ENCODE peak calls at places on chromosome 18, in ten cellular contexts. Z is IMR-90, D is A549, P is neuronal stem cell, B is gastrocnemius medialis, I is colonic mucosa, O is spleen, X is tibial nerve, J is A673, N is kidney. U is an unnamed sample.
A peak's percentile ranks its signal among the peaks of the same experiment; 100 is the strongest.

GRCh38 chr18:58112174-58112573 is 68.1 kb downstream of the NEDD4L start:
- DNase-seq in D (no peak), O (no peak), B (no peak), P (no peak), N (no peak), J (no peak), X (no peak), I (no peak), Z (no peak), U (no peak)

GRCh38 chr18:44733069-44733753 is 52.5 kb downstream of the SETBP1 start:
- DNase-seq in N (no peak), X (peak; percentile 33), B (no peak), O (no peak), Z (peak; percentile 86), P (no peak), D (peak; percentile 17), J (peak; percentile 13), I (no peak), U (no peak)

GRCh38 chr18:74013955-74014354 is 133.7 kb downstream of the FBXO15 start:
- DNase-seq in X (peak; percentile 54), D (no peak), Z (peak; percentile 57), O (no peak), N (no peak), J (no peak), P (no peak), I (no peak), B (no peak), U (no peak)

GRCh38 chr18:79875531-79875919 is 75.9 kb downstream of the SLC66A2 start:
- DNase-seq in N (no peak), P (no peak), I (no peak), D (no peak), O (peak; percentile 47), Z (no peak), J (no peak), X (no peak), B (no peak), U (no peak)

GRCh38 chr18:2002178-2002577 is 569.1 kb downstream of the METTL4 start:
- DNase-seq in J (no peak), O (no peak), B (no peak), I (no peak), N (no peak), P (peak; percentile 5), X (no peak), D (no peak), Z (no peak), U (no peak)

GRCh38 chr18:73462092-73462491 is 594.3 kb upstream of the NETO1 start:
- DNase-seq in D (no peak), I (no peak), P (no peak), B (no peak), X (no peak), J (peak; percentile 59), N (no peak), Z (peak; percentile 92), O (no peak), U (no peak)

GRCh38 chr18:10453261-10453884 is 1.1 kb upstream of the APCDD1 start:
- DNase-seq in P (no peak), I (no peak), N (no peak), Z (no peak), B (no peak), J (peak; percentile 69), O (no peak), D (no peak), X (peak; percentile 43), U (no peak)

GRCh38 chr18:47036298-47036874 is 965 bp upstream of the ELOA2 start:
- DNase-seq in N (no peak), Z (peak; percentile 28), D (peak; percentile 29), P (no peak), X (no peak), I (peak; percentile 20), B (no peak), J (peak; percentile 47), O (no peak), U (no peak)

GRCh38 chr18:5546660-5547059 is 2.9 kb upstream of the EPB41L3 start:
- DNase-seq in Z (peak; percentile 62), O (no peak), B (no peak), X (peak; percentile 51), D (peak; percentile 17), I (no peak), N (no peak), P (peak; percentile 42), J (peak; percentile 33), U (no peak)

GRCh38 chr18:21826641-21827302 is 86.2 kb downstream of the MIB1 start:
- DNase-seq in Z (no peak), J (no peak), B (peak; percentile 47), O (no peak), I (no peak), X (no peak), P (no peak), D (no peak), N (no peak), U (no peak)
- H3K27ac ChIP-seq in Z (no peak overlapping the region), J (no peak overlapping the region), B (peak overlapping the region; percentile 89), O (no peak overlapping the region), I (no peak overlapping the region), X (peak overlapping the region; percentile 11), P (no peak overlapping the region), D (no peak overlapping the region), N (no peak overlapping the region), U (no peak overlapping the region)

GRCh38 chr18:61413388-61413787 is 80.2 kb downstream of the CDH20 start:
- DNase-seq in D (no peak), P (no peak), O (no peak), B (no peak), J (no peak), N (no peak), I (no peak), Z (no peak), X (no peak), U (no peak)
- H3K27ac ChIP-seq in D (no peak overlapping the region), P (no peak overlapping the region), O (no peak overlapping the region), B (no peak overlapping the region), J (no peak overlapping the region), N (no peak overlapping the region), I (no peak overlapping the region), Z (no peak overlapping the region), X (no peak overlapping the region), U (peak overlapping the region; percentile 76)

GRCh38 chr18:59910967-59911366 is 11.2 kb downstream of the PMAIP1 start:
- DNase-seq in N (no peak), X (no peak), B (no peak), O (no peak), I (no peak), P (no peak), Z (peak; percentile 73), D (no peak), J (no peak), U (no peak)

GRCh38 chr18:59907660-59908059 is 7.9 kb downstream of the PMAIP1 start:
- DNase-seq in B (no peak), P (no peak), Z (peak; percentile 51), N (no peak), I (no peak), D (no peak), X (no peak), O (no peak), J (no peak), U (no peak)

GRCh38 chr18:59909289-59910036 is 9.7 kb downstream of the PMAIP1 start:
- DNase-seq in I (no peak), O (no peak), P (no peak), Z (peak; percentile 86), D (no peak), X (no peak), J (no peak), B (no peak), N (no peak), U (no peak)

GRCh38 chr18:59907172-59907571 is 7.4 kb downstream of the PMAIP1 start:
- DNase-seq in O (no peak), Z (no peak), X (no peak), B (no peak), I (no peak), N (no peak), P (no peak), J (no peak), D (no peak), U (no peak)

GRCh38 chr18:59908790-59909189 is 9.0 kb downstream of the PMAIP1 start:
- DNase-seq in J (peak; percentile 6), P (no peak), D (no peak), B (no peak), I (no peak), X (no peak), N (no peak), Z (peak; percentile 52), O (no peak), U (no peak)
- H3K27ac ChIP-seq in J (no peak overlapping the region), P (no peak overlapping the region), D (peak overlapping the region; percentile 80), B (no peak overlapping the region), I (no peak overlapping the region), X (no peak overlapping the region), N (no peak overlapping the region), Z (no peak overlapping the region), O (no peak overlapping the region), U (no peak overlapping the region)

GRCh38 chr18:48839819-48840490 is 110.8 kb downstream of the SMAD7 start:
- DNase-seq in P (no peak), I (no peak), X (no peak), N (peak; percentile 23), Z (no peak), J (no peak), B (no peak), O (peak; percentile 32), D (no peak), U (no peak)

GRCh38 chr18:48843162-48843561 is 107.6 kb downstream of the SMAD7 start:
- DNase-seq in B (no peak), Z (no peak), I (no peak), N (peak; percentile 71), X (no peak), J (no peak), D (no peak), O (peak; percentile 74), P (no peak), U (no peak)

GRCh38 chr18:48842259-48843061 is 108.3 kb downstream of the SMAD7 start:
- DNase-seq in X (no peak), N (peak; percentile 87), D (no peak), O (peak; percentile 85), B (no peak), I (no peak), J (no peak), Z (no peak), P (no peak), U (no peak)

GRCh38 chr18:48840491-48840877 is 110.3 kb downstream of the SMAD7 start:
- DNase-seq in B (no peak), I (no peak), X (no peak), O (peak; percentile 41), J (no peak), N (peak; percentile 29), D (no peak), Z (no peak), P (no peak), U (no peak)

DNA sequence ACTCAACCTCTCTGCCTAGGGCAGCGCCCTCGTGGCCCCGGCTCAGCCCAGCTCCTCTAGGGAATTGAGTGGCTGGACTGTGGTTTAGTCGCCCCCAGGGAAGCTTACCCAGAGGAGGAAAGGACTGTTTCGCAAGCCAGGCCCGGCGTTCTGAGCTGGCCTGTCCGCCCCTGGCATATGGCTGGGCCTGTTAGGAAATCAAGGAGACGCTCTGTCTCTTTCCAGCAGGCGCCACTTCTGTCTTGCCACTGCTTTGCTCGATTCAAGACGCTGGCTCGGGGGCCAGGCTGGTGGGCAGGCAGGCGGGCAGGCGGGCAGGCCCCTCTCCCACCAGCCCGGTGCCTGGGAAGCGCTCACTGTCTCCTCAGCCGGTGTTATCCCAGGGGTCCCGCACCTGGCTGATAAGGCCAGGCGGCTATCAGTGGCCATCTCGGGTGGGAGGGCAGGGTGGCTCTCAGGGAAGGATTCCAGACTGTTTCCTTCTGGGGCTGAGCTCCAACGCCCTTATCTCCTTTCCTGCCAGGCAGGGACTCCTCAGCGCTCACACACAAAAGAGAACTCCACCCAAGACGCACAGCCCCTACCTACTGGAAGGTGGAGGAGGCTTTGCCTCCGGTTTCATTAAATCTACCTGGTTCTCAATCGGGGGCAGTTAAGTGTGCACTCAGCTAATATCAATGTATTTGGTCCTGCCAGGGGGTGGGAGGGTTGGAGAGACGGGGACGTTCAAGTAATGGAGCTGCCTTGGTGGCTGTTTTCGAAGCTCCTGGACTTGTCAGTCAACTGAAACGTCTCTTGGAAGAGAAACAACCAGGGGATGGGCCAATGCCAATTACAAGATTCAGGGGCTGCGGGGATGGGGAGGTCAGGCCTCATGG is 109.1 kb downstream of the SMAD7 start:
- DNase-seq in D (no peak), B (no peak), P (no peak), X (no peak), J (no peak), Z (peak; percentile 57), I (no peak), O (peak; percentile 78), N (peak; percentile 94), U (no peak)
- H3K27ac ChIP-seq in D (peak overlapping the region; percentile 86), B (peak overlapping the region; percentile 74), P (no peak overlapping the region), X (peak overlapping the region; percentile 69), J (peak overlapping the region; percentile 63), Z (no peak overlapping the region), I (peak overlapping the region; percentile 55), O (peak overlapping the region; percentile 79), N (peak overlapping the region; percentile 74), U (peak overlapping the region; percentile 91)

U was measured in caudate nucleus.